ENCODE peak calls at places on chromosomes 2 and 18, in six cellular contexts. U is OCI-LY7; J is COLO829; K is head of caudate nucleus; E is NCI-H1694; B is CD4-positive, alpha-beta T cell. F is an unnamed sample.

GRCh38 chr2:241638063-241638660 is 669 bp downstream of the ATG4B start:
- DNase-seq in U (no peak), J (no peak), K (no peak), E (no peak), B (no peak), F (no peak)

GRCh38 chr18:59514193-59514592 is 155.1 kb upstream of the LMAN1 start:
- DNase-seq in U (no peak), J (peak; percentile 4), K (peak; percentile 60), E (no peak), B (no peak), F (no peak)

GRCh38 chr18:73895701-73896100 is 251.9 kb downstream of the FBXO15 start:
- DNase-seq in U (no peak), J (no peak), K (no peak), E (no peak), B (no peak), F (no peak)

GRCh38 chr2:45167885-45168284 is 158.6 kb upstream of the SIX2 start:
- DNase-seq in U (no peak), J (no peak), K (no peak), E (no peak), B (no peak), F (no peak)

GRCh38 chr2:48482313-48482712 is 47.6 kb upstream of the STON1 start:
- DNase-seq in U (no peak), J (peak; percentile 73), K (no peak), E (peak; percentile 73), B (no peak), F (peak; percentile 90)

GRCh38 chr2:207304798-207305197 is 139.1 kb upstream of the KLF7 start:
- DNase-seq in U (no peak), J (no peak), K (no peak), E (no peak), B (no peak), F (no peak)

GRCh38 chr18:54947115-54947514 is 12.1 kb downstream of the CCDC68 start:
- DNase-seq in U (no peak), J (no peak), K (no peak), E (no peak), B (no peak), F (peak; percentile 49)

GRCh38 chr2:215982465-215982875 is 30.9 kb downstream of the MREG start:
- DNase-seq in U (no peak), J (no peak), K (no peak), E (no peak), B (no peak), F (no peak)

GRCh38 chr2:56531668-56532420 is 348.1 kb downstream of the CCDC85A start:
- DNase-seq in U (no peak), J (no peak), K (no peak), E (no peak), B (no peak), F (no peak)

GRCh38 chr2:239224249-239224605 is 176.6 kb downstream of the HDAC4 start:
- DNase-seq in U (no peak), J (no peak), K (no peak), E (no peak), B (no peak), F (no peak)

GRCh38 chr2:28088970-28089369 is 198.4 kb downstream of the BABAM2 start:
- DNase-seq in U (no peak), J (no peak), K (no peak), E (no peak), B (no peak), F (no peak)

GRCh38 chr2:29201979-29202378 is 86.8 kb downstream of the CLIP4 start:
- DNase-seq in U (no peak), J (no peak), K (no peak), E (no peak), B (no peak), F (no peak)

GRCh38 chr2:45759310-45759851 is 107.9 kb downstream of the PRKCE start:
- DNase-seq in U (no peak), J (no peak), K (peak; percentile 56), E (peak; percentile 71), B (no peak), F (no peak)

GRCh38 chr2:96895709-96896651 is 26.1 kb upstream of the SEMA4C start:
- DNase-seq in U (peak; percentile 21), J (no peak), K (no peak), E (peak; percentile 65), B (peak; percentile 19), F (no peak)

GRCh38 chr2:16487686-16488085 is 177.9 kb downstream of the CYRIA start:
- DNase-seq in U (no peak), J (peak; percentile 15), K (peak; percentile 58), E (peak; percentile 31), B (no peak), F (peak; percentile 50)

GRCh38 chr2:168884990-168885389 is 5.2 kb downstream of the SPC25 start:
- DNase-seq in U (no peak), J (no peak), K (no peak), E (no peak), B (no peak), F (no peak)

GRCh38 chr2:105379741-105380186 is 19.1 kb downstream of the FHL2 start:
- DNase-seq in U (no peak), J (no peak), K (no peak), E (no peak), B (no peak), F (no peak)

GRCh38 chr2:10947005-10947440 is 35.3 kb downstream of the KCNF1 start:
- DNase-seq in U (no peak), J (no peak), K (peak; percentile 80), E (no peak), B (no peak), F (peak; percentile 39)

GRCh38 chr18:2082676-2083075 is 488.6 kb downstream of the METTL4 start:
- DNase-seq in U (no peak), J (no peak), K (no peak), E (no peak), B (no peak), F (no peak)

GRCh38 chr2:44663471-44664073 is 277.9 kb upstream of the SIX3 start:
- DNase-seq in U (no peak), J (no peak), K (no peak), E (no peak), B (no peak), F (no peak)

GRCh38 chr2:128726221-128726620 is 407.6 kb upstream of the HS6ST1 start:
- DNase-seq in U (no peak), J (no peak), K (no peak), E (no peak), B (no peak), F (no peak)

GRCh38 chr2:98868548-98869271 is 67.3 kb downstream of the CRACDL start:
- DNase-seq in U (no peak), J (no peak), K (no peak), E (no peak), B (no peak), F (no peak)

GRCh38 chr2:191415858-191416257 is 170.7 kb downstream of the MYO1B start:
- DNase-seq in U (no peak), J (no peak), K (no peak), E (no peak), B (no peak), F (no peak)

GRCh38 chr2:47771211-47771610 is 11.7 kb upstream of the MSH6 start:
- DNase-seq in U (peak; percentile 46), J (peak; percentile 82), K (peak; percentile 89), E (peak; percentile 12), B (no peak), F (no peak)

GRCh38 chr2:98093611-98094010 is 6.6 kb downstream of the VWA3B start:
- DNase-seq in U (no peak), J (no peak), K (no peak), E (no peak), B (no peak), F (no peak)

GRCh38 chr2:227164745-227165350 is 424 bp downstream of the COL4A3 start:
- DNase-seq in U (peak; percentile 63), J (no peak), K (no peak), E (no peak), B (no peak), F (no peak)